ENCODE peak calls at places on chromosomes 16 and 17, in ten cellular contexts. U is endothelial cell, Y is heart right ventricle, H is PC-9, M is upper lobe of right lung, Q is progenitor cell of endocrine pancreas, K is astrocyte of the spinal cord, G is right lobe of liver, A is K562, C is fibroblast of the aortic adventitia. R is an unnamed sample.

GRCh38 chr16:84836234-84836647 is 16.5 kb downstream of the CRISPLD2 start:
- DNase-seq in M (no peak), U (peak), C (peak), G (no peak), K (peak), H (no peak), A (no peak), Y (peak), Q (peak), R (no peak)

GRCh38 chr17:14297161-14297851 is 3.6 kb upstream of the HS3ST3B1 start:
- DNase-seq in C (peak), Y (peak), G (peak), H (no peak), K (peak), U (peak), Q (peak), M (peak), A (no peak), R (peak)

GRCh38 chr17:50950002-50950877 is 84.1 kb upstream of the TOB1 start:
- DNase-seq in M (peak), H (peak), Y (peak), C (peak), G (peak), Q (peak), A (peak), U (peak), K (peak), R (no peak)

GRCh38 chr17:78723957-78724356 is 58.1 kb downstream of the CYTH1 start:
- DNase-seq in G (no peak), C (no peak), U (no peak), Y (no peak), M (no peak), K (no peak), A (no peak), H (no peak), Q (no peak), R (no peak)

GRCh38 chr17:27360507-27360906 is 66.6 kb downstream of the WSB1 start:
- DNase-seq in H (no peak), Q (no peak), U (no peak), Y (no peak), M (no peak), A (peak), G (no peak), C (no peak), K (no peak), R (no peak)

GRCh38 chr17:56528636-56529170 is 64.8 kb upstream of the NOG start:
- DNase-seq in Y (no peak), A (no peak), U (no peak), Q (no peak), M (no peak), C (no peak), H (no peak), K (no peak), G (no peak), R (no peak)

GRCh38 chr16:2178321-2179106 is 17.9 kb downstream of the CASKIN1 start:
- DNase-seq in H (no peak), K (peak), C (no peak), U (peak), M (no peak), G (no peak), Q (no peak), A (peak), Y (no peak), R (no peak)

GRCh38 chr17:44448412-44448811 is 54.8 kb downstream of the GPATCH8 start:
- DNase-seq in Q (no peak), C (no peak), U (no peak), H (no peak), M (no peak), G (no peak), A (no peak), K (no peak), Y (no peak), R (no peak)

GRCh38 chr16:807345-808251 is 7.1 kb upstream of the GNG13 start:
- DNase-seq in H (peak), U (peak), C (peak), Y (peak), Q (peak), A (peak), G (peak), K (peak), M (peak), R (peak)

GRCh38 chr17:15255713-15256454 is 9.2 kb downstream of the PMP22 start:
- DNase-seq in M (no peak), K (no peak), C (peak), A (no peak), Q (no peak), Y (no peak), U (no peak), H (no peak), G (no peak), R (no peak)

GRCh38 chr17:49996495-49997255 is 1.7 kb upstream of the DLX3 start:
- DNase-seq in U (peak), C (peak), H (peak), Y (peak), K (peak), A (peak), M (peak), G (peak), Q (peak), R (peak)

GRCh38 chr17:6856054-6856453 is 24.5 kb upstream of the TEKT1 start:
- DNase-seq in A (no peak), Y (no peak), U (no peak), C (no peak), G (no peak), Q (no peak), M (no peak), H (no peak), K (no peak), R (no peak)

GRCh38 chr16:67936124-67936875 is at the start of gene PSMB10:
- DNase-seq in G (peak), M (peak), U (peak), Q (no peak), C (peak), K (peak), H (no peak), Y (peak), A (peak), R (peak)

GRCh38 chr16:90018297-90019200 is 707 bp downstream of the DBNDD1 start:
- DNase-seq in Q (peak), M (no peak), A (peak), C (no peak), U (peak), Y (no peak), K (no peak), G (no peak), H (peak), R (no peak)

GRCh38 chr16:17802566-17802965 is 331.8 kb upstream of the XYLT1 start:
- DNase-seq in G (no peak), Y (no peak), M (no peak), K (peak), H (no peak), A (no peak), U (no peak), Q (no peak), C (peak), R (no peak)

GRCh38 chr16:64589836-64590235 is 532.0 kb downstream of the CDH11 start:
- DNase-seq in Q (no peak), G (no peak), Y (no peak), A (no peak), C (peak), U (no peak), M (no peak), K (peak), H (no peak), R (no peak)

GRCh38 chr17:31787857-31788570 is 71.0 kb downstream of the COPRS start:
- DNase-seq in Q (no peak), U (no peak), C (peak), G (no peak), A (no peak), Y (no peak), H (peak), K (peak), M (peak), R (no peak)

GRCh38 chr16:15043344-15043743 is 12.5 kb downstream of the NTAN1 start:
- DNase-seq in C (no peak), Y (no peak), K (no peak), H (peak), G (no peak), Q (no peak), A (no peak), U (no peak), M (peak), R (no peak)

GRCh38 chr16:50709061-50709695 is 15.8 kb downstream of the NOD2 start:
- DNase-seq in M (no peak), A (no peak), Q (no peak), C (no peak), H (no peak), K (no peak), Y (no peak), U (no peak), G (no peak), R (no peak)

GRCh38 chr17:74245145-74245817 is 28.8 kb upstream of the DNAI2 start:
- DNase-seq in M (no peak), H (no peak), K (peak), C (no peak), U (peak), Y (no peak), G (peak), A (no peak), Q (no peak), R (no peak)

GRCh38 chr17:72950236-72950931 is 142.1 kb downstream of the SLC39A11 start:
- DNase-seq in U (no peak), H (no peak), Q (no peak), G (no peak), M (no peak), Y (no peak), C (no peak), A (no peak), K (no peak), R (no peak)

GRCh38 chr16:85604145-85604705 is 8.9 kb upstream of the GSE1 start:
- DNase-seq in Y (no peak), M (no peak), H (no peak), G (no peak), U (no peak), C (no peak), K (no peak), A (no peak), Q (no peak), R (no peak)

GRCh38 chr16:88923926-88924833 is 52.8 kb downstream of the CBFA2T3 start:
- DNase-seq in U (no peak), H (no peak), C (no peak), Q (no peak), M (no peak), A (no peak), G (no peak), Y (no peak), K (no peak), R (no peak)

GRCh38 chr16:85573696-85574641 is 39.2 kb upstream of the GSE1 start:
- DNase-seq in Q (no peak), Y (peak), A (peak), H (no peak), K (peak), U (no peak), C (peak), M (no peak), G (no peak), R (no peak)

GRCh38 chr17:36600936-36601302 is 464 bp upstream of the MRM1 start:
- DNase-seq in C (no peak), U (no peak), M (no peak), A (no peak), Y (no peak), K (no peak), H (no peak), G (no peak), Q (no peak), R (no peak)

GRCh38 chr16:80623376-80623775 is 82.6 kb downstream of the DYNLRB2 start:
- DNase-seq in U (no peak), Y (no peak), K (peak), M (no peak), A (no peak), C (peak), Q (no peak), H (no peak), G (no peak), R (no peak)

GRCh38 chr16:57377080-57377841 is 5.0 kb downstream of the CX3CL1 start:
- DNase-seq in H (peak), Q (no peak), G (no peak), A (no peak), K (no peak), Y (no peak), U (no peak), M (no peak), C (no peak), R (peak)

GRCh38 chr16:2483160-2483559 is 8.2 kb downstream of the TBC1D24 start:
- DNase-seq in H (no peak), M (no peak), K (no peak), Q (no peak), Y (no peak), A (no peak), U (no peak), G (no peak), C (peak), R (no peak)

GRCh38 chr16:85165781-85166180 is 53.5 kb upstream of the CIBAR2 start:
- DNase-seq in U (no peak), K (no peak), G (peak), H (no peak), Y (no peak), C (no peak), A (no peak), M (no peak), Q (no peak), R (no peak)

GRCh38 chr17:40499551-40500189 is 1.8 kb downstream of the TNS4 start:
- DNase-seq in K (peak), C (peak), Y (peak), G (peak), Q (peak), M (peak), H (peak), U (peak), A (no peak), R (no peak)

GRCh38 chr16:78437352-78437968 is 338.0 kb downstream of the WWOX start:
- DNase-seq in M (no peak), C (no peak), Q (no peak), Y (no peak), U (peak), H (no peak), A (peak), G (no peak), K (peak), R (no peak)

GRCh38 chr16:89190150-89190958 is 10.0 kb downstream of the SLC22A31 start:
- DNase-seq in Q (peak), M (peak), G (peak), C (no peak), U (peak), Y (peak), K (no peak), H (no peak), A (no peak), R (no peak)

GRCh38 chr16:48612621-48613020 is 2.6 kb upstream of the N4BP1 start:
- DNase-seq in U (no peak), G (no peak), Y (no peak), K (no peak), C (no peak), A (no peak), Q (no peak), H (no peak), M (no peak), R (no peak)

GRCh38 chr17:42221886-42222745 is 27.8 kb upstream of the GHDC start:
- DNase-seq in K (peak), Y (no peak), Q (no peak), A (peak), C (peak), H (no peak), G (no peak), M (no peak), U (peak), R (no peak)

GRCh38 chr16:62036101-62036806 is at the start of gene CDH8:
- DNase-seq in A (no peak), C (no peak), K (peak), Q (peak), H (no peak), M (peak), G (no peak), Y (no peak), U (peak), R (no peak)

GRCh38 chr17:76371656-76372628 is 12.5 kb upstream of the SPHK1 start:
- DNase-seq in Y (peak), U (no peak), M (no peak), K (peak), H (no peak), A (no peak), G (no peak), C (peak), Q (no peak), R (no peak)

GRCh38 chr16:73020409-73020884 is 27.5 kb downstream of the ZFHX3 start:
- DNase-seq in C (peak), U (no peak), K (peak), Y (peak), M (peak), Q (no peak), A (no peak), G (peak), H (peak), R (no peak)
- TF ChIP-seq CTCF in C (no peak), U (no peak), K (no peak), Y (no peak), M (no peak), Q (no peak), A (no peak), G (no peak), H (no peak), R (no peak)

DNA sequence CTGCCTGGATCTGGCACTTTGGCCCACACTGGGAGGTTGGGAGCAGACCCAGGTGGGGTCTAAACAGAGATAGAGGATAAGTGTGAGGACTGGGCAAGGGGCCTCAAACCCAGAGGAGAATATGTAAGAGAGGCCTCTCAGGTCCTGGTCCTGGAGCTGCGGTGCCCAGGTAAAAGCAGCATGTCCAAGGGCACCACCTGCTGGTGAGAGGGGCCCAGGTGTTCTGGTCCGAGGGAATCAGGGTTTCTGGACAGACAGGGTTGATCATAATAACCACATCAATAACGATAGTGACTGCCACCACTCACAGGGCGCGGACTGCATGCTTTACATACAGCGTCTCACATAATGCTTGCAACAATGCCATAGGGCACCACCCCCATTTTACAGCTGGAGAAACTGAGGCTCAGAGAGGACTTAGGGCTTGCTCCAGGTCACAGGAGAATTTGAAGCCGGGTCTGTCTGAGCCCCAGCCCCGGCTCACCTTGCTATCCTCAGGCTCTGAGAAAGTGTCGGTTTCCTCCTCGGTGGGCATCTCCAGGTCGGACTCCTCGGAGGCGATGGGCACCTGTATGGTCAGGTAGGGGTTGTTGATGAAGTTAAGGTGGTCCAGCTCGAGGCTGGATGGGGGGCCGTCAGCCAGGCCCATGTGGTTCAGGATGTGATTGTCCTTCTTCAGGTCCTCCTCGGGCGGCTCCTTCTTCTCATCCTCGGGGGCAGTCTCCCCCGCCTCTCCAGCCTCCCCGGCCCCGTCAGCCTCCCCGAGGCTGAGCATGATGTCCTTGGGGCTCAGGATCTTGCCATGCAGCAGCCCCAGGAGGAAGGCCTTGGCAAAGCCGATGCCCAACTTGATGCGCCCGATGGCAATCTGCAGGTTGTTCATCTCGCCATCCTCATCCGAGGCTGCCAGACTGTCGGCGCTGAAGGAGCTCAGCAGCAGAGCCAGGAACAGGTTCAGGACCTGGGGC is 19.1 kb upstream of the CD79B start:
- DNase-seq in G (no peak), C (no peak), Q (peak), U (peak), K (no peak), A (peak), Y (no peak), M (no peak), H (peak), R (peak)
- TF ChIP-seq CTCF in G (peak), C (peak), Q (peak), U (no peak), K (peak), A (peak), Y (peak), M (peak), H (peak), R (no peak)

DNA sequence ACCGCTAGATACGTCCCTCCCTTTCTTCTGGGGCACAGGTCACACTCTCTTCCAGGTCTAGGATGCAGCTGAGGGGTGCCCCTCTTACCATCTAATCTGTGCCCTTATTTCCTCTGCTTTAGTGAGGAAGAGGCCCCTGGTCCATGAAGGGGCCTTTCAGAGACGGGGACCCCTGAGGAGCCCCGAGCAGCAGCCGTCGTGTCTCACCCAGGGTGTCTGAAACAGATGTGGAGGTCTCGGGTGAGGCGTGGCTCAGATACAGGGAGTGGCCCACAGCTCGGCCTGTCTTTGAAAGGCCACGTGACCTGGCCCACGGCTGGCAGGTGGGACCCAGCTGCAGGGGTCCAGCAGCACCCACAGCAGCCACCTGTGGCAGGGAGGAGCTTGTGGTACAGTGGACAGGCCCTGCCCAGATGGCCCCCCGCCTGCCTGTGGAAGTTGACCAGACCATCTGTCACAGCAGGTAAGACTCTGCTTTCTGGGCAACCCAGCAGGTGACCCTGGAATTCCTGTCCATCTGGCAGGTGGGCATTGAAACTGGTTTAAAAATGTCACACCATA is 15.6 kb downstream of the SCGB1C2 start:
- DNase-seq in Y (no peak), M (peak), H (no peak), K (no peak), U (no peak), A (no peak), G (peak), Q (no peak), C (no peak), R (no peak)
- TF ChIP-seq CTCF in Y (no peak), M (no peak), H (no peak), K (no peak), U (no peak), A (no peak), G (no peak), Q (no peak), C (no peak), R (no peak)

GRCh38 chr17:77543779-77544178 is 403.0 kb downstream of the SEC14L1 start:
- DNase-seq in G (no peak), A (no peak), K (no peak), U (no peak), M (no peak), Y (no peak), Q (no peak), C (no peak), H (no peak), R (no peak)

GRCh38 chr17:77542551-77543490 is 402.1 kb downstream of the SEC14L1 start:
- DNase-seq in Q (peak), U (peak), C (peak), M (peak), A (peak), H (peak), G (peak), Y (peak), K (peak), R (peak)

GRCh38 chr17:77544347-77544746 is 403.6 kb downstream of the SEC14L1 start:
- DNase-seq in G (no peak), K (no peak), A (no peak), M (no peak), C (no peak), H (no peak), U (no peak), Q (no peak), Y (no peak), R (no peak)

GRCh38 chr17:77548967-77549366 is 408.2 kb downstream of the SEC14L1 start:
- DNase-seq in C (no peak), A (no peak), M (no peak), Q (no peak), H (no peak), K (no peak), G (no peak), U (no peak), Y (no peak), R (no peak)

GRCh38 chr17:77546772-77547201 is 406.0 kb downstream of the SEC14L1 start:
- DNase-seq in Y (no peak), A (no peak), G (no peak), C (no peak), K (no peak), H (no peak), U (no peak), Q (no peak), M (no peak), R (no peak)
- TF ChIP-seq CTCF in Y (no peak), A (no peak), G (no peak), C (no peak), K (no peak), H (no peak), U (no peak), Q (no peak), M (no peak), R (no peak)

DNA sequence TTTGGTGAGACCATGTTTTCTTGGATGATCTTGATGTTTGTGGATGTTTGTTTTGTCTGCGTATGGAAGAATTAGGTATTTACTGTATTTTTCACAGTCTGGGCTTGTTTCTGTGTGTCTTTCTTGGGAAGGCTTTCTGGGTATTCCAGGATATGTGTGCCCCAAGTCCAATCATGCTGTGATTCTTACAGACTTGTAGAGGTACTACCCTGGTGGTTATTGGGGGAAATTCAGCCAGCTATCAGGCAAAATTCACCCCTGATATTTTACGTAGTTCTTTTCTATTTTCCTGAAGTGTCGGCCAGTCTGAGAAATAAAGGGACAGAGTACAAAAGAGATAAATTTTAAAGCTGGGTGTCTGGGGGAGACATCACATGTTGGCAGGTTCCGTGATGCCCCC is 33.4 kb upstream of the ARL4D start:
- DNase-seq in A (no peak), U (no peak), M (no peak), C (no peak), K (no peak), Q (no peak), H (no peak), G (no peak), Y (no peak), R (no peak)
- TF ChIP-seq CTCF in A (no peak), U (peak), M (no peak), C (peak), K (peak), Q (no peak), H (peak), G (no peak), Y (no peak), R (no peak)